ENCODE peak calls at places on chromosome 16, in five cellular contexts. M, F, U, H and Q are unnamed samples.

GRCh38 chr16:85724126-85724879 is 26.6 kb downstream of the C16orf74 start:
- DNase-seq in M (no peak), F (no peak), U (no peak), H (no peak), Q (no peak)

GRCh38 chr16:86887416-86887815 is 309.1 kb downstream of the FOXL1 start:
- DNase-seq in M (no peak), F (no peak), U (no peak), H (no peak), Q (no peak)

GRCh38 chr16:23742761-23743160 is 12.1 kb upstream of the CHP2 start:
- DNase-seq in M (no peak), F (no peak), U (no peak), H (no peak), Q (no peak)

GRCh38 chr16:79009911-79010310 is 590.6 kb downstream of the MAF start:
- DNase-seq in M (no peak), F (no peak), U (no peak), H (no peak), Q (no peak)

GRCh38 chr16:13767215-13767614 is 152.7 kb upstream of the ERCC4 start:
- DNase-seq in M (no peak), F (no peak), U (no peak), H (no peak), Q (no peak)

GRCh38 chr16:87855852-87856715 is 13.2 kb downstream of the SLC7A5 start:
- DNase-seq in M (no peak), F (peak; percentile 73), U (peak; percentile 56), H (peak; percentile 80), Q (no peak)

GRCh38 chr16:56964243-56965148 is 2.7 kb downstream of the CETP start:
- DNase-seq in M (peak; percentile 95), F (peak; percentile 82), U (peak; percentile 84), H (peak; percentile 76), Q (no peak)

GRCh38 chr16:3781421-3781820 is 64.1 kb upstream of the TRAP1 start:
- DNase-seq in M (no peak), F (no peak), U (no peak), H (no peak), Q (no peak)

GRCh38 chr16:59440-60059 is 5.9 kb downstream of the SNRNP25 start:
- DNase-seq in M (no peak), F (no peak), U (no peak), H (no peak), Q (no peak)

GRCh38 chr16:4381072-4381934 is 9.7 kb downstream of the VASN start:
- DNase-seq in M (no peak), F (no peak), U (no peak), H (no peak), Q (no peak)

GRCh38 chr16:55506083-55506482 is 2.8 kb upstream of the LPCAT2 start:
- DNase-seq in M (no peak), F (no peak), U (no peak), H (no peak), Q (no peak)

GRCh38 chr16:55503726-55504553 is 4.9 kb upstream of the LPCAT2 start:
- DNase-seq in M (no peak), F (no peak), U (no peak), H (no peak), Q (no peak)

GRCh38 chr16:55502801-55503366 is 6.0 kb upstream of the LPCAT2 start:
- DNase-seq in M (peak; percentile 53), F (peak; percentile 87), U (peak; percentile 93), H (peak; percentile 57), Q (peak; percentile 85)

GRCh38 chr16:55506708-55507107 is 2.2 kb upstream of the LPCAT2 start:
- DNase-seq in M (no peak), F (no peak), U (no peak), H (no peak), Q (no peak)

GRCh38 chr16:55505333-55506015 is 3.4 kb upstream of the LPCAT2 start:
- DNase-seq in M (no peak), F (no peak), U (no peak), H (no peak), Q (no peak)
- TF ChIP-seq CTCF in M (no peak), F (no peak), U (no peak), H (no peak), Q (no peak)

DNA sequence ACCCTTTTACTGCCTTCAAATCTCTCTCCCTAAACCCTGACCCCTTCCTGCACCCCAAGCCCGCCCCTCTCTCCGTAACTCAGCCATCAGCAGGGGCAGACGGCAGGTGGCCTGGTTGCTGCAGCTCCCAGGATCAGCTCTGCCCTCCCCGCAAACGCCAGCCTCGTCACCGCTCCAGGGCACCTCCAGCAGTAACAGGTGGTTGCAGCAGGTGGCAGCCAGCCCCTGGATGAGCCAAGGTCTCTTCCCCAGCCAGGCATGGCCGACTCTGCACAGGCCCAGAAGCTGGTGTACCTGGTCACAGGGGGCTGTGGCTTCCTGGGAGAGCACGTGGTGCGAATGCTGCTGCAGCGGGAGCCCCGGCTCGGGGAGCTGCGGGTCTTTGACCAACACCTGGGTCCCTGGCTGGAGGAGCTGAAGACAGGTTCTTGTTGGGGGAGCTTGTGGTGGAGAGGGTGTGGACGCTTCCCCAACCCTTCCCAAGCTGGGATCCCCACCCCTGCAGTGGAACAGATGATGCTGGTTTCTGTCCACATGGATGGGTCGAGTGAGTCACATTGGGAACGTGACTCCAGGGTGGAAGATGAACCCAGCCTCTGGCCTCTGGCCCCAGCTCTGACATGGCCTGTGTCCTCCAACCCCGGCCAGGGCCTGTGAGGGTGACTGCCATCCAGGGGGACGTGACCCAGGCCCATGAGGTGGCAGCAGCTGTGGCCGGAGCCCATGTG is 558 bp downstream of the HSD3B7 start:
- DNase-seq in M (no peak), F (peak; percentile 69), U (no peak), H (peak; percentile 54), Q (no peak)
- TF ChIP-seq CTCF in M (no peak), F (no peak), U (no peak), H (no peak), Q (no peak)

GRCh38 chr16:49964316-49964715 is 60.7 kb upstream of the CNEP1R1 start:
- DNase-seq in M (no peak), F (no peak), U (no peak), H (no peak), Q (no peak)

GRCh38 chr16:49967012-49967559 is 57.9 kb upstream of the CNEP1R1 start:
- DNase-seq in M (no peak), F (no peak), U (no peak), H (no peak), Q (no peak)

GRCh38 chr16:49970818-49971431 is 54.1 kb upstream of the CNEP1R1 start:
- DNase-seq in M (no peak), F (no peak), U (no peak), H (no peak), Q (no peak)

GRCh38 chr16:49972280-49972679 is 52.7 kb upstream of the CNEP1R1 start:
- DNase-seq in M (no peak), F (no peak), U (no peak), H (no peak), Q (no peak)

GRCh38 chr16:49969356-49970030 is 55.5 kb upstream of the CNEP1R1 start:
- DNase-seq in M (no peak), F (no peak), U (no peak), H (no peak), Q (no peak)
- TF ChIP-seq CTCF in M (no peak), F (no peak), U (no peak), H (no peak), Q (no peak)

DNA sequence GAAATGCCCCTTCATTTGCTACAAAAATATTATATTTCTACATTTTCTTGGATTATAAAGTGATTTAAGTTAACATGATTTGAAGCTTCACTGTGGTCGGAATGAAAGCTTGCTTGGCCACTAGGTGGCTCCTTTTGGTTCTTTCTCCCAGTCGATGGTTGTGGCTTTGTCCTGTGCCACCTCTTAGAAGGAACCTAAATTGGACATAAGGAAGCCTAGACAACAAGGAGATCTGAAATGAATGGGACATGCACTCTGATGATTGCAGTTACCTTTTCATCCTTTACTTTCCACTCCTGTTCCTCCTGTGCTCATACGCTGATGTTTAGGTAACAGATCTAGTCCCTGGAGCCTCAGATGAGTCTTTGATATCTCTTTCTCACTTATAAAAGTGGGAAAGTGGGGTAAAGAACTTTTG is 39.2 kb downstream of the FTO start:
- DNase-seq in M (no peak), F (no peak), U (peak; percentile 18), H (peak; percentile 43), Q (no peak)
- TF ChIP-seq CTCF in M (peak; percentile 65), F (peak; percentile 41), U (peak; percentile 46), H (peak; percentile 79), Q (peak; percentile 60)

DNA sequence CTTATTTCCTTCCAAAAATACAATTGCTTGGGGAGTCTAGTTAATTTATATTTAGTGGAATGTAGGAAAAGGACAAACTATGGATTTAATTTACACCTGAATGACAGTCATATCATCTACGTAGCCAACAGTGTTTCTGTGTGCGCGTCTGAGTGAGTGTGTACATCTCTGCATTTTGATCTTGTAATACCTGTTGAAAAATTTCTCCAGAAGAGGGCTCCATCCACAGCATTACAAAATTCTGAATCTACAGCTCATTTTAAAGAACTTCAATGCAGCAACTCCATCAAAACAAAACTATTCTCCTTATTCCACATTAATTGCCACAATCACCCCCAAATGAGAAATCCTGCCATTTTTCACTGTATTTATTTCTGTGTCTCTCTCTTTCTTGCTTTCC is 3.9 kb downstream of the CDH13 start:
- DNase-seq in M (no peak), F (no peak), U (peak; percentile 60), H (peak; percentile 35), Q (no peak)
- TF ChIP-seq CTCF in M (no peak), F (no peak), U (peak; percentile 56), H (peak; percentile 40), Q (peak; percentile 68)

GRCh38 chr16:89701425-89702406 is at the start of gene SPATA2L:
- DNase-seq in M (peak; percentile 83), F (peak; percentile 84), U (peak; percentile 65), H (peak; percentile 91), Q (peak; percentile 95)
- TF ChIP-seq CTCF in M (peak; percentile 41), F (no peak), U (peak; percentile 27), H (no peak), Q (peak; percentile 7)

GRCh38 chr16:1491327-1491726 is 1.8 kb upstream of the TELO2 start:
- DNase-seq in M (no peak), F (no peak), U (no peak), H (no peak), Q (no peak)
- TF ChIP-seq CTCF in M (no peak), F (no peak), U (no peak), H (no peak), Q (no peak)